ENCODE peak calls at places on chromosomes 1 and 21, in seven cellular contexts. L, N, T, U, F, C and E are unnamed samples.

GRCh38 chr1:59903136-59903754 is 23.3 kb downstream of the CYP2J2 start:
- DNase-seq in F (no peak), T (peak; percentile 36), C (no peak), L (peak; percentile 17), N (no peak), U (no peak), E (no peak)

GRCh38 chr1:178881950-178882349 is 11.1 kb upstream of the ANGPTL1 start:
- DNase-seq in U (no peak), N (no peak), F (no peak), L (no peak), C (no peak), T (no peak), E (no peak)

GRCh38 chr1:158145173-158145719 is 35.4 kb upstream of the CD1D start:
- DNase-seq in C (peak; percentile 27), T (peak; percentile 90), U (peak; percentile 16), L (peak; percentile 93), F (no peak), N (no peak), E (peak; percentile 11)

GRCh38 chr1:76891931-76892330 is 24.7 kb downstream of the ST6GALNAC5 start:
- DNase-seq in C (no peak), L (peak; percentile 7), N (no peak), F (no peak), U (no peak), T (no peak), E (no peak)

GRCh38 chr1:152237093-152237492 is 13.1 kb upstream of the HRNR start:
- DNase-seq in T (no peak), F (no peak), C (no peak), U (no peak), N (no peak), L (no peak), E (no peak)

GRCh38 chr1:180643693-180644092 is 11.9 kb downstream of the XPR1 start:
- DNase-seq in N (no peak), C (no peak), T (peak; percentile 45), F (no peak), L (peak; percentile 52), U (no peak), E (peak; percentile 22)

GRCh38 chr1:15441247-15441646 is 3.0 kb downstream of the CTRC start:
- DNase-seq in T (no peak), L (no peak), U (no peak), F (no peak), N (no peak), C (no peak), E (no peak)

GRCh38 chr1:97693601-97694000 is 227.2 kb downstream of the DPYD start:
- DNase-seq in F (no peak), T (no peak), N (no peak), L (no peak), U (no peak), C (peak; percentile 25), E (no peak)

GRCh38 chr1:18972531-18972930 is 16.1 kb upstream of the IFFO2 start:
- DNase-seq in C (no peak), U (no peak), N (peak; percentile 15), L (peak; percentile 41), F (no peak), T (no peak), E (no peak)

GRCh38 chr1:234927312-234927967 is 201.2 kb downstream of the TOMM20 start:
- DNase-seq in U (no peak), N (peak; percentile 66), L (no peak), F (no peak), T (no peak), C (no peak), E (no peak)

GRCh38 chr1:30310966-30311742 is 412.2 kb downstream of the MATN1 start:
- DNase-seq in U (no peak), N (peak; percentile 48), L (no peak), C (no peak), T (peak; percentile 4), F (no peak), E (no peak)

GRCh38 chr21:34647552-34647951 is 21.2 kb upstream of the CLIC6 start:
- DNase-seq in C (no peak), T (no peak), L (no peak), F (no peak), U (no peak), N (no peak), E (no peak)

GRCh38 chr1:33147997-33148314 is 33.9 kb downstream of the TRIM62 start:
- DNase-seq in U (no peak), L (peak; percentile 50), C (no peak), F (no peak), N (no peak), T (no peak), E (no peak)
- TF ChIP-seq CTCF in U (no peak), L (peak; percentile 60), C (peak; percentile 64), F (no peak), N (no peak), T (no peak), E (peak; percentile 49)

GRCh38 chr1:231317306-231318014 is 20.2 kb downstream of the EXOC8 start:
- DNase-seq in L (no peak), C (no peak), N (no peak), F (no peak), U (no peak), T (no peak), E (no peak)
- H3K4me3 ChIP-seq in L (no peak overlapping the region), C (no peak overlapping the region), N (no peak overlapping the region), F (no peak overlapping the region), U (no peak overlapping the region), T (no peak overlapping the region), E (no peak overlapping the region)

GRCh38 chr1:54273092-54273836 is 73.3 kb downstream of the MRPL37 start:
- DNase-seq in T (peak; percentile 89), N (peak; percentile 97), F (peak; percentile 61), U (peak; percentile 64), L (peak; percentile 70), C (peak; percentile 82), E (peak; percentile 76)
- TF ChIP-seq CTCF in T (peak; percentile 75), N (peak; percentile 68), F (peak; percentile 42), U (peak; percentile 77), L (peak; percentile 20), C (peak; percentile 74), E (peak; percentile 77)

GRCh38 chr21:38115870-38116269 is 140.9 kb upstream of the KCNJ15 start:
- DNase-seq in N (no peak), F (no peak), L (no peak), T (no peak), U (no peak), C (no peak), E (no peak)

GRCh38 chr21:38119793-38120192 is 137.0 kb upstream of the KCNJ15 start:
- DNase-seq in C (no peak), F (no peak), T (no peak), N (no peak), U (no peak), L (no peak), E (no peak)

GRCh38 chr21:38123626-38124025 is 133.2 kb upstream of the KCNJ15 start:
- DNase-seq in N (no peak), F (no peak), U (no peak), L (no peak), C (no peak), T (no peak), E (no peak)

GRCh38 chr21:38121888-38122705 is 134.7 kb upstream of the KCNJ15 start:
- DNase-seq in L (no peak), T (no peak), U (no peak), N (no peak), C (no peak), F (no peak), E (no peak)

DNA sequence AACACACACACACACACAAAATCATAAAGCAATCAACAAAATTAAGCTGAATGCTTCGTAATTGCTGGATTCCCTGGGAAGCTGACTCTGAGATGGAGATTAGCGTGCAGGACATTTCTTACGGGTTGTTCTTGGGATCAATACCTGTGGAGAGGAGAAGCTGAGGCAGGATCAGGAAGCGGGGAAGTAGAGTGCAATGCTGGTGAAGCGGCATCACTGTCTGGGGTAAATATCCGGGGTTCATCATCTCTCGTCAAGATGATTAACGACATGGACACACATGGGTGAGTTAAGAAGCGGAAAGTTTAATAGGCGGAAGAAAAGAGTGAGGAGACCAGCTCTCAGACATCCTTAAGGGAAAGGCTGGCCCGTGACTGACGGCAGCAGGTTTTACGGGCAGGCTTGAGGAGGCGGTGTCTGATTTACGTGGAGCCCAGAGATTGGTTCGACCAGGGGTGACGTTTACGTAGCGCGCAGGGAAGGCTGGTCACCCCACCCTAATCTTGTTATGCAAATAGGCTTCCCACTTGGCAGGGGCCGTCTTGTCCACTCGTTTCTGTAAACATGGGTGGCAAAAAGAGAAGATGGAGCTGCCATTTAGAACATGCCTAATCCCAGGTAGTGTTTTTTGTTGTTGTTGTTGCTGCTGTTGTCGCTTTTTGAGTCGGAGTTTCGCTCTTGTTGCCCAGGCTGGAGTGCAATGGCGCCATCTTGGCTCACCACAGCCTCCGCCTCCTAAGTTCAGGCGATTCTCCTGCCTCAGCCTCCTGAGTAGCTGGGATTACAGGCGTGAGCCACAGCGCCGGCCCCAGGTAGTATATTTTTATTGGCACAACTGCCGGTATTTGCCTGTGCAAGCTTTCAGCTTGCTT is 135.6 kb upstream of the KCNJ15 start:
- DNase-seq in F (no peak), T (no peak), L (no peak), U (no peak), N (no peak), C (no peak), E (no peak)
- H3K4me3 ChIP-seq in F (no peak overlapping the region), T (no peak overlapping the region), L (no peak overlapping the region), U (no peak overlapping the region), N (no peak overlapping the region), C (no peak overlapping the region), E (no peak overlapping the region)

DNA sequence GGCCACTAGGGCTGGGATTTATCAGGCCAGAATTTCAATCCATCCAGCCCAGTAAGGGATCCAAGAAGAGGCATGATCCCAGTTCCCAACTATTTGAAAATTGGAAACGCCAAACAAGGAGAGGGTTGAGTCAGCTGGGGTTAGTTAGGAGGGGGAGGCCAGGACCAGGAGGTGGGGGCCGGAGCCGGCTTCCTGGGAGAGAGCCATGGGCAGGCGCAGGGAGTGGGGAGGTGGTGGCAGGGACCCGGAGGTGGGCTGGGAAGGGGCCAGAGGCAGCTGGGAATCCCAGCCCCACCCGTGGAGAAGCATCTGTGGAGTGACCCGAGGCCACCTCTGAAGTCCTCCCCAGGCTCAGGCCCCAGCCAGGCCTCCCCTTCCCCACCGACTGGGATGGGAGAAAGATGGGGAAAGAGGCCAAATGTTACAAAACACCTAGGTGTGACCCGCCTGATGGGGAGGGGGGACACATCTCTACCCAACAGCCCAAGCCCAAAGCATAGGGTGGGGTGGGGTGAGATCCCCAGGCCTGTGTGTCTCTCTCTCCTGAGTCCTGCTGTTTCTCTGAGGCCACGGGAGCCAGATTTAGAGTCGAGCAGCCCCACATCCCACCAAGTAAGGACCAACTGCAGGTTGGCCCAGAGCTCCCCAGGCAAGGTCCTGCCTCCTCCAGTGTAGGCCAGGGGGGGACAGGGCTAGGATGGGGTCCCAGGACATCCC is 10.1 kb downstream of the HSPG2 start:
- DNase-seq in U (no peak), N (peak; percentile 90), F (no peak), T (no peak), L (peak; percentile 56), C (no peak), E (no peak)
- TF ChIP-seq CTCF in U (peak; percentile 24), N (peak; percentile 9), F (peak; percentile 26), T (no peak), L (no peak), C (no peak), E (no peak)